ENCODE peak calls at places on chromosome 13, in six cellular contexts. One of them, this sample, is unnamed.

GRCh38 chr13:23418776-23419683 is 14.5 kb downstream of the SACS start:
- DNase-seq in brain microvascular endothelial cell: no peak
- DNase-seq in mammary epithelial cell: no peak
- DNase-seq in left lung: no peak
- DNase-seq in AG10803: no peak
- DNase-seq in AG04450: no peak
- DNase-seq in this sample: no peak

GRCh38 chr13:50654341-50654740 is 189.2 kb downstream of the DLEU7 start:
- DNase-seq in left lung: no peak
- DNase-seq in AG10803: no peak
- DNase-seq in mammary epithelial cell: no peak
- DNase-seq in AG04450: no peak
- DNase-seq in brain microvascular endothelial cell: no peak
- DNase-seq in this sample: no peak

GRCh38 chr13:75480691-75481175 is 1.2 kb downstream of the TBC1D4 start:
- DNase-seq in AG10803: peak; percentile 55
- DNase-seq in brain microvascular endothelial cell: no peak
- DNase-seq in AG04450: no peak
- DNase-seq in mammary epithelial cell: peak; percentile 86
- DNase-seq in left lung: peak; percentile 84
- DNase-seq in this sample: peak; percentile 58

GRCh38 chr13:62194371-62194770 is 778.7 kb upstream of the PCDH20 start:
- DNase-seq in AG10803: no peak
- DNase-seq in left lung: no peak
- DNase-seq in mammary epithelial cell: no peak
- DNase-seq in brain microvascular endothelial cell: no peak
- DNase-seq in AG04450: no peak
- DNase-seq in this sample: no peak

GRCh38 chr13:75226755-75227435 is 255.1 kb downstream of the TBC1D4 start:
- DNase-seq in AG10803: peak; percentile 96
- DNase-seq in mammary epithelial cell: peak; percentile 88
- DNase-seq in brain microvascular endothelial cell: peak; percentile 82
- DNase-seq in left lung: no peak
- DNase-seq in AG04450: peak; percentile 54
- DNase-seq in this sample: peak; percentile 94

GRCh38 chr13:95485045-95485517 is 67.4 kb upstream of the CLDN10 start:
- DNase-seq in AG04450: no peak
- DNase-seq in mammary epithelial cell: peak; percentile 45
- DNase-seq in brain microvascular endothelial cell: peak; percentile 18
- DNase-seq in left lung: no peak
- DNase-seq in AG10803: no peak
- DNase-seq in this sample: peak; percentile 40

GRCh38 chr13:113980489-113981064 is 6.7 kb upstream of the C13orf46 start:
- DNase-seq in AG10803: no peak
- DNase-seq in left lung: peak; percentile 12
- DNase-seq in brain microvascular endothelial cell: no peak
- DNase-seq in mammary epithelial cell: no peak
- DNase-seq in AG04450: no peak
- DNase-seq in this sample: no peak

GRCh38 chr13:27295096-27295495 is 24.5 kb downstream of the RASL11A start:
- DNase-seq in mammary epithelial cell: no peak
- DNase-seq in brain microvascular endothelial cell: no peak
- DNase-seq in AG10803: no peak
- DNase-seq in AG04450: no peak
- DNase-seq in left lung: no peak
- DNase-seq in this sample: no peak

GRCh38 chr13:49859568-49859967 is 67.1 kb upstream of the KPNA3 start:
- DNase-seq in AG04450: peak; percentile 69
- DNase-seq in brain microvascular endothelial cell: peak; percentile 89
- DNase-seq in mammary epithelial cell: peak; percentile 65
- DNase-seq in left lung: no peak
- DNase-seq in AG10803: peak; percentile 93
- DNase-seq in this sample: peak; percentile 84

GRCh38 chr13:105611424-105611823 is 924.0 kb downstream of the EFNB2 start:
- DNase-seq in left lung: no peak
- DNase-seq in mammary epithelial cell: peak; percentile 60
- DNase-seq in AG10803: peak; percentile 37
- DNase-seq in brain microvascular endothelial cell: peak; percentile 84
- DNase-seq in AG04450: peak; percentile 4
- DNase-seq in this sample: peak; percentile 76

GRCh38 chr13:72431981-72432617 is 295.3 kb downstream of the MZT1 start:
- DNase-seq in AG10803: no peak
- DNase-seq in brain microvascular endothelial cell: no peak
- DNase-seq in left lung: no peak
- DNase-seq in mammary epithelial cell: no peak
- DNase-seq in AG04450: no peak
- DNase-seq in this sample: no peak

GRCh38 chr13:42333613-42334328 is 61.8 kb downstream of the AKAP11 start:
- DNase-seq in brain microvascular endothelial cell: peak; percentile 29
- DNase-seq in AG10803: peak; percentile 9
- DNase-seq in mammary epithelial cell: peak; percentile 17
- DNase-seq in left lung: no peak
- DNase-seq in AG04450: no peak
- DNase-seq in this sample: peak; percentile 67

GRCh38 chr13:110559429-110559943 is 2.0 kb downstream of the RAB20 start:
- DNase-seq in mammary epithelial cell: peak; percentile 26
- DNase-seq in AG04450: no peak
- DNase-seq in AG10803: peak; percentile 47
- DNase-seq in brain microvascular endothelial cell: peak; percentile 48
- DNase-seq in left lung: peak; percentile 89
- DNase-seq in this sample: peak; percentile 15

GRCh38 chr13:28557725-28558124 is 62.8 kb upstream of the FLT1 start:
- DNase-seq in brain microvascular endothelial cell: no peak
- DNase-seq in left lung: no peak
- DNase-seq in AG10803: peak; percentile 57
- DNase-seq in AG04450: peak; percentile 6
- DNase-seq in mammary epithelial cell: no peak
- DNase-seq in this sample: no peak

GRCh38 chr13:69287050-69287698 is 820.5 kb upstream of the ATXN8OS start:
- DNase-seq in mammary epithelial cell: no peak
- DNase-seq in brain microvascular endothelial cell: no peak
- DNase-seq in left lung: no peak
- DNase-seq in AG04450: no peak
- DNase-seq in AG10803: no peak
- DNase-seq in this sample: no peak

GRCh38 chr13:46404732-46405097 is 17.7 kb upstream of the RUBCNL start:
- DNase-seq in mammary epithelial cell: no peak
- DNase-seq in AG10803: no peak
- DNase-seq in AG04450: no peak
- DNase-seq in brain microvascular endothelial cell: no peak
- DNase-seq in left lung: no peak
- DNase-seq in this sample: no peak

GRCh38 chr13:28421674-28422410 is 73.1 kb downstream of the FLT1 start:
- DNase-seq in left lung: no peak
- DNase-seq in AG10803: no peak
- DNase-seq in AG04450: no peak
- DNase-seq in mammary epithelial cell: no peak
- DNase-seq in brain microvascular endothelial cell: no peak
- DNase-seq in this sample: no peak

GRCh38 chr13:89113744-89114143 is 1442.6 kb downstream of the SLITRK5 start:
- DNase-seq in left lung: no peak
- DNase-seq in mammary epithelial cell: no peak
- DNase-seq in brain microvascular endothelial cell: no peak
- DNase-seq in AG04450: no peak
- DNase-seq in AG10803: no peak
- DNase-seq in this sample: no peak

GRCh38 chr13:77876176-77876575 is 42.5 kb downstream of the EDNRB start:
- DNase-seq in AG04450: peak; percentile 68
- DNase-seq in left lung: no peak
- DNase-seq in mammary epithelial cell: no peak
- DNase-seq in brain microvascular endothelial cell: no peak
- DNase-seq in AG10803: peak; percentile 46
- DNase-seq in this sample: no peak

GRCh38 chr13:45728759-45729158 is 26.6 kb downstream of the CBY2 start:
- DNase-seq in left lung: no peak
- DNase-seq in brain microvascular endothelial cell: no peak
- DNase-seq in AG04450: no peak
- DNase-seq in mammary epithelial cell: no peak
- DNase-seq in AG10803: no peak
- DNase-seq in this sample: no peak

GRCh38 chr13:30388401-30389283 is 33.7 kb upstream of the UBE2L5 start:
- DNase-seq in AG10803: peak; percentile 82
- DNase-seq in mammary epithelial cell: peak; percentile 42
- DNase-seq in brain microvascular endothelial cell: no peak
- DNase-seq in AG04450: peak; percentile 78
- DNase-seq in left lung: no peak
- DNase-seq in this sample: no peak

GRCh38 chr13:93368296-93368695 is 141.7 kb downstream of the GPC6 start:
- DNase-seq in brain microvascular endothelial cell: no peak
- DNase-seq in mammary epithelial cell: no peak
- DNase-seq in AG04450: no peak
- DNase-seq in left lung: no peak
- DNase-seq in AG10803: no peak
- DNase-seq in this sample: no peak

GRCh38 chr13:85601526-85601925 is 197.7 kb downstream of the SLITRK6 start:
- DNase-seq in AG04450: no peak
- DNase-seq in brain microvascular endothelial cell: no peak
- DNase-seq in mammary epithelial cell: no peak
- DNase-seq in AG10803: no peak
- DNase-seq in left lung: no peak
- DNase-seq in this sample: no peak

GRCh38 chr13:38685974-38686571 is 804 bp upstream of the FREM2 start:
- DNase-seq in mammary epithelial cell: peak; percentile 44
- DNase-seq in brain microvascular endothelial cell: no peak
- DNase-seq in left lung: peak; percentile 66
- DNase-seq in AG10803: no peak
- DNase-seq in AG04450: no peak
- DNase-seq in this sample: peak; percentile 19

GRCh38 chr13:38688674-38689073 is 1.8 kb downstream of the FREM2 start:
- DNase-seq in AG10803: no peak
- DNase-seq in brain microvascular endothelial cell: no peak
- DNase-seq in mammary epithelial cell: no peak
- DNase-seq in left lung: no peak
- DNase-seq in AG04450: no peak
- DNase-seq in this sample: no peak

GRCh38 chr13:38686635-38687245 is at the start of gene FREM2:
- DNase-seq in AG04450: no peak
- DNase-seq in left lung: peak; percentile 80
- DNase-seq in AG10803: no peak
- DNase-seq in brain microvascular endothelial cell: no peak
- DNase-seq in mammary epithelial cell: peak; percentile 76
- DNase-seq in this sample: peak; percentile 40

GRCh38 chr13:38690231-38690630 is 3.4 kb downstream of the FREM2 start:
- DNase-seq in mammary epithelial cell: no peak
- DNase-seq in AG04450: no peak
- DNase-seq in AG10803: no peak
- DNase-seq in left lung: no peak
- DNase-seq in brain microvascular endothelial cell: no peak
- DNase-seq in this sample: no peak

GRCh38 chr13:38687246-38688229 is 661 bp downstream of the FREM2 start:
- DNase-seq in mammary epithelial cell: peak; percentile 59
- DNase-seq in left lung: peak; percentile 81
- DNase-seq in AG04450: no peak
- DNase-seq in brain microvascular endothelial cell: peak; percentile 13
- DNase-seq in AG10803: no peak
- DNase-seq in this sample: peak; percentile 36
- TF ChIP-seq CTCF in mammary epithelial cell: no peak
- TF ChIP-seq CTCF in left lung: no peak
- TF ChIP-seq CTCF in AG04450: no peak
- TF ChIP-seq CTCF in brain microvascular endothelial cell: no peak
- TF ChIP-seq CTCF in AG10803: no peak
- TF ChIP-seq CTCF in this sample: no peak

DNA sequence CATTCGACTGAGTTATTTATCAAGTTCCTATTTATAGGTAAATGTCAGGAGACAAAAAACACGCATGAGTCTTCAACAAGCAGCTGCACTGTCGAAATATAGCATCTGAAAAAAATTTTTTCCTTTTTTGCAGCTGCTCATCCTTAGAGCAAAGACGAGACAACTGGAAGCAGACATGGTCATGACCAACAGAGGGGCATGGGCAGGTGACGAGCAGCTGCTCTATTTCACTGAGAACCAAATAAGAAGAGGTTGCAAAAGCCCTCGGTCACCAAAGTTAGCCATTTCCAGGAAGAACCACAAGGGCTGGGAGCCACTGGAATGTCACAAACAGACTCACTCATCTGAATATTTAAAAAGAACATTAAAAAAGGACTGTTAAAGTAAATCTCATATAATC is 22.2 kb downstream of the SOHLH2 start:
- DNase-seq in left lung: no peak
- DNase-seq in AG04450: no peak
- DNase-seq in brain microvascular endothelial cell: no peak
- DNase-seq in mammary epithelial cell: no peak
- DNase-seq in AG10803: peak; percentile 9
- DNase-seq in this sample: peak; percentile 7
- H3K4me3 ChIP-seq in left lung: no peak overlapping the region
- H3K4me3 ChIP-seq in AG04450: no peak overlapping the region
- H3K4me3 ChIP-seq in brain microvascular endothelial cell: no peak overlapping the region
- H3K4me3 ChIP-seq in mammary epithelial cell: no peak overlapping the region
- H3K4me3 ChIP-seq in AG10803: no peak overlapping the region
- H3K4me3 ChIP-seq in this sample: no peak overlapping the region

GRCh38 chr13:70723732-70724131 is 615.5 kb upstream of the KLHL1 start:
- DNase-seq in mammary epithelial cell: no peak
- DNase-seq in AG04450: no peak
- DNase-seq in brain microvascular endothelial cell: peak; percentile 12
- DNase-seq in left lung: no peak
- DNase-seq in AG10803: no peak
- DNase-seq in this sample: peak; percentile 8
- TF ChIP-seq CTCF in mammary epithelial cell: peak; percentile 24
- TF ChIP-seq CTCF in AG04450: peak; percentile 34
- TF ChIP-seq CTCF in brain microvascular endothelial cell: peak; percentile 32
- TF ChIP-seq CTCF in left lung: peak; percentile 11
- TF ChIP-seq CTCF in AG10803: no peak
- TF ChIP-seq CTCF in this sample: peak; percentile 31

GRCh38 chr13:41006296-41006695 is 12.8 kb downstream of the ELF1 start:
- DNase-seq in brain microvascular endothelial cell: no peak
- DNase-seq in left lung: no peak
- DNase-seq in AG10803: no peak
- DNase-seq in AG04450: no peak
- DNase-seq in mammary epithelial cell: no peak
- DNase-seq in this sample: no peak

GRCh38 chr13:40996433-40997095 is 22.6 kb downstream of the ELF1 start:
- DNase-seq in AG10803: no peak
- DNase-seq in brain microvascular endothelial cell: no peak
- DNase-seq in mammary epithelial cell: no peak
- DNase-seq in left lung: no peak
- DNase-seq in AG04450: no peak
- DNase-seq in this sample: no peak

GRCh38 chr13:41005709-41006108 is 13.4 kb downstream of the ELF1 start:
- DNase-seq in brain microvascular endothelial cell: no peak
- DNase-seq in mammary epithelial cell: no peak
- DNase-seq in AG10803: no peak
- DNase-seq in left lung: no peak
- DNase-seq in AG04450: no peak
- DNase-seq in this sample: no peak

GRCh38 chr13:41004875-41005693 is 14.0 kb downstream of the ELF1 start:
- DNase-seq in mammary epithelial cell: no peak
- DNase-seq in left lung: no peak
- DNase-seq in AG04450: no peak
- DNase-seq in brain microvascular endothelial cell: no peak
- DNase-seq in AG10803: peak; percentile 15
- DNase-seq in this sample: no peak

DNA sequence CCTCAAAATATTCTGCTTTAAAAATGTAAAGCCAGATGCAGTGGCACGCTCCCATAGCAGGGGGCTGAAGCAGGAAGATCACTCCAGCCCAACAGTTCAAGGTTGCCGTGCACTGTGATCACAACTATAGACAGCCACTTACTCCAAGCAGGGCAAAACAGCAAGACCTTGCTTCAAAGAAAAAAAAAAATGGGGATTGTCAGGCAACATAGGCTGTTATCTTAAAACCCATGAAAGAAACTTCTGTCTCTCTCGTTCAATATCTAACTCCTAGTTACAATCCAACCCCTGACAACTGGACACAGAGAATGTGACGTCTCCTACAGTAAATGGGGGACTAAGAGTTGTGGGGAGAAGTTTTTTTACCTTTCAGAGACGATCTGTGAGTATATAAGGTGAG is 17.4 kb downstream of the ELF1 start:
- DNase-seq in AG10803: no peak
- DNase-seq in left lung: no peak
- DNase-seq in mammary epithelial cell: no peak
- DNase-seq in brain microvascular endothelial cell: no peak
- DNase-seq in AG04450: no peak
- DNase-seq in this sample: no peak
- H3K4me3 ChIP-seq in AG10803: no peak overlapping the region
- H3K4me3 ChIP-seq in left lung: no peak overlapping the region
- H3K4me3 ChIP-seq in mammary epithelial cell: no peak overlapping the region
- H3K4me3 ChIP-seq in brain microvascular endothelial cell: no peak overlapping the region
- H3K4me3 ChIP-seq in AG04450: no peak overlapping the region
- H3K4me3 ChIP-seq in this sample: no peak overlapping the region

This sample was measured in astrocyte of the spinal cord.